ENCODE peak calls at places on chromosomes 11 and 22, in seven cellular contexts. I is GM12891, L is H1, H is GM12892, C is HepG2, B is K562, G is GM12878. E is an unnamed sample.

GRCh38 chr22:44780876-44781275 is 28.5 kb downstream of the ARHGAP8 start:
- DNase-seq in I (no peak), L (no peak), H (no peak), C (no peak), B (no peak), G (no peak), E (no peak)

GRCh38 chr11:102683277-102683676 is 22.3 kb downstream of the MMP27 start:
- DNase-seq in I (no peak), L (no peak), H (no peak), C (no peak), B (no peak), G (no peak), E (no peak)

GRCh38 chr11:130737866-130738431 is 178.3 kb downstream of the SNX19 start:
- DNase-seq in I (no peak), L (no peak), H (no peak), C (no peak), B (no peak), G (no peak), E (peak)

GRCh38 chr11:114307524-114308203 is 11.5 kb downstream of the NNMT start:
- DNase-seq in I (no peak), L (no peak), H (no peak), C (peak), B (no peak), G (no peak), E (no peak)

GRCh38 chr11:23990346-23990745 is 506.5 kb upstream of the LUZP2 start:
- DNase-seq in I (no peak), L (no peak), H (no peak), C (no peak), B (no peak), G (no peak), E (no peak)

GRCh38 chr11:78218707-78219492 is 30.2 kb downstream of the USP35 start:
- DNase-seq in I (no peak), L (no peak), H (no peak), C (no peak), B (no peak), G (no peak), E (no peak)

GRCh38 chr11:96332236-96332761 is 10.7 kb downstream of the MAML2 start:
- DNase-seq in I (no peak), L (no peak), H (no peak), C (peak), B (no peak), G (no peak), E (no peak)

GRCh38 chr11:12086271-12087074 is 23.9 kb upstream of the MICAL2 start:
- DNase-seq in I (no peak), L (no peak), H (no peak), C (peak), B (no peak), G (no peak), E (no peak)

GRCh38 chr22:36233796-36234195 is 5.5 kb downstream of the APOL2 start:
- DNase-seq in I (no peak), L (no peak), H (no peak), C (no peak), B (no peak), G (no peak), E (no peak)

GRCh38 chr11:83047515-83048225 is 24.0 kb downstream of the RAB30 start:
- DNase-seq in I (no peak), L (no peak), H (no peak), C (no peak), B (no peak), G (no peak), E (no peak)

GRCh38 chr11:69358398-69359080 is 64.6 kb downstream of the MYEOV start:
- DNase-seq in I (no peak), L (peak), H (no peak), C (no peak), B (no peak), G (no peak), E (no peak)

GRCh38 chr11:85815186-85815911 is 4.4 kb upstream of the SYTL2 start:
- DNase-seq in I (no peak), L (no peak), H (no peak), C (no peak), B (no peak), G (no peak), E (no peak)
- TF ChIP-seq TAF1 in I (no peak), L (no peak), H (no peak), C (no peak), B (no peak), G (no peak), E (no peak)

DNA sequence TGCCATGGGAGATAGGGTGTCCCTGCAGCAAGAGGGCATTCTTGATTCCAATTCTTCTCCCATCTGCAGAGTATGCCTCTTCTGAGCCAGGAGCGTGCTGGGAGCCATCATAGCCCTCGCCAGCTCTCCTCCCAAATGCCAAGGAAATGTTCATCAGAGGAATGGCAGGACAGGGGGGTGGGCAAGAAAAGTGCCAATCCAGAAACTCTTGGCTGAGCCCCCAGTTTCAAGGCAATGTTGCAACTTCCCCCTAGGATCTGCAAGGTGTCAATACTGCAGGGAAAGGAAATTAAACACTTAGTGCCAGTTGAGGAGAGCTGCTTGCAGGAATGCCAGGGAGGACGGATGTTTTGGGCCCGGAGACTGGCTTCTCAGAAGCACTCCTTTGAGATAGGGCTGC is 94.8 kb upstream of the PRDM11 start:
- DNase-seq in I (no peak), L (no peak), H (no peak), C (no peak), B (no peak), G (no peak), E (no peak)
- TF ChIP-seq TAF1 in I (no peak), L (no peak), H (no peak), C (no peak), B (no peak), G (no peak), E (no peak)

GRCh38 chr11:117830674-117831351 is 6.3 kb upstream of the FXYD2 start:
- DNase-seq in I (no peak), L (peak), H (no peak), C (no peak), B (no peak), G (no peak), E (no peak)
- TF ChIP-seq TAF1 in I (no peak), L (no peak), H (no peak), C (no peak), B (no peak), G (no peak), E (no peak)

DNA sequence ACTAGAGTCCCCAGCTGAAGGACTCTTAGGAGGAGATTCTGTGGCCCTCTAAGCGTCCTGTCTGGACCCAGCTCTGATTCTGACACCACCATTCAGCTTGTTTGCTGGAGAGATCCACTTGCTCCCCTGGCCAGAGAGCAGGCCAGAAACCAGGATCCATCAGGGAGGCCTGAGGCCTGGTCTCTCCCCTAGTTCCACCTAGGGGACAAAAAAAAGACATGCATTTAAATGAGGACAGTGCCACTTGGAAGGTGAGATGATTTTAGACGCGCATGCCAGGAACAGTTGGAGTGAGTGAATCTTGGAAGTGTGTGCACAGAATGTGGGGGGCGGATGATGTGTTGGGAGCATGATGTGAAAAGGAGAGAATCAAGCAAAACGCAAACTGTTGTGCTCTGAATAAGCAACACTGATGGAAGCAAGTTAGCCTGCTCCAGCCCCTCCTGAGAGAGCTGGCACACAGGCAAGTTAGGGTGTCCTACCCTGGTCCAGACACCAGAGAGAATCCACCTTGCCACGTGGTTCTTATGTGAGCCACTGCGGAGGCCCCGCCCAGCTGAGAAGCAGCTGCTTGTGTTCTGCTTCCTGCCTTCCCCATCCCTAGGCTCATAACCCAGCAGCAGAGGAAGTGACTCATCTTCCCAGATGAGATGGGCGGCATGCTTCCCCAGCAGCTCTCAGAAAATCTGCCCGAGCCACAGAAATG is 8.0 kb upstream of the SLCO2B1 start:
- DNase-seq in I (peak), L (no peak), H (peak), C (peak), B (peak), G (peak), E (peak)
- TF ChIP-seq TAF1 in I (no peak), L (no peak), H (no peak), C (no peak), B (peak), G (no peak), E (no peak)

DNA sequence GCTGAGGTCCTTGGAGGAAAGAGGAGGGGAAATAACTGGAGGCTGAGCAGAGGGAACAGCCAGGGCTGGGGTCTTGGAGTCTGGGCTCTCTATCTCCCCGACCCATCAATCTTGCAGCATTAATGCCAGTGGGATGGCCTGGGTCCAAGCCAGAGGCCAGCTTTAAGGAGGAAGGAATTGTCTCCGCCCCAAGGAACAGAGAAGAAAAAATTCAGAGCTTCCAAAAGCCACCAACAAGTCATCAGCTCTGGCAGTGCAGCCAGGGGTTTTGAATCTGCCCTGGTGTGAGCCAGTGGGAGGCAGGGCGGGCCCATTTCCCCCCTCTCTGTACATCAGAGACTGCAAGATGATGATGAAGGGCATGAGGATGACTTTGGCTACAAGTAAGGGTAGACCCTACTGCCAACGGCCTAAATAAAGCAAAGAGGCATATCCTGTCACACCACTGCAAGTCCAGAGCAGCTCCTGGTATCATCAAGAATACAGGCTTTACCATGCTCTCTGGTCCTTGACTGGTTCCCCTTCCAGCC is 34.5 kb downstream of the LRRC32 start:
- DNase-seq in I (no peak), L (no peak), H (no peak), C (no peak), B (no peak), G (no peak), E (no peak)
- TF ChIP-seq TAF1 in I (no peak), L (no peak), H (no peak), C (no peak), B (no peak), G (no peak), E (no peak)